ENCODE peak calls at places on chromosomes 1 and 21, in ten cellular contexts. Q, M, H, A, V, B, X, R, S and L are unnamed samples.

GRCh38 chr1:38712046-38712445 is 147.5 kb downstream of the RRAGC start:
- DNase-seq in Q (no peak), R (no peak), H (no peak), B (no peak), S (no peak), M (no peak), X (no peak), A (no peak), V (no peak), L (no peak)

GRCh38 chr1:234553241-234554156 is 56.5 kb downstream of the IRF2BP2 start:
- DNase-seq in B (peak; percentile 60), A (no peak), H (no peak), Q (no peak), V (no peak), R (no peak), M (no peak), S (no peak), X (no peak), L (peak; percentile 57)

GRCh38 chr1:202143011-202143767 is 1.3 kb downstream of the ARL8A start:
- DNase-seq in B (peak; percentile 19), R (no peak), X (peak; percentile 42), A (no peak), V (peak; percentile 69), S (peak; percentile 89), H (no peak), M (no peak), Q (peak; percentile 49), L (peak; percentile 77)

GRCh38 chr1:96028071-96028470 is 693.5 kb upstream of the PTBP2 start:
- DNase-seq in H (no peak), B (no peak), A (no peak), V (peak; percentile 28), X (no peak), Q (no peak), M (no peak), R (no peak), S (peak; percentile 52), L (no peak)

GRCh38 chr1:162672678-162673259 is 40.5 kb downstream of the DDR2 start:
- DNase-seq in X (no peak), M (no peak), V (no peak), Q (no peak), B (no peak), A (no peak), R (no peak), H (no peak), S (no peak), L (no peak)

GRCh38 chr1:212678456-212679410 is 20.9 kb downstream of the BATF3 start:
- DNase-seq in V (no peak), S (no peak), R (no peak), Q (no peak), B (no peak), M (no peak), H (no peak), X (no peak), A (no peak), L (no peak)

GRCh38 chr21:16376673-16377072 is 646.9 kb downstream of the USP25 start:
- DNase-seq in M (no peak), Q (no peak), A (no peak), R (no peak), V (no peak), H (no peak), B (no peak), S (no peak), X (no peak), L (no peak)

GRCh38 chr21:25412090-25412489 is 195.2 kb downstream of the MRPL39 start:
- DNase-seq in M (no peak), S (no peak), A (no peak), R (no peak), V (no peak), B (no peak), H (no peak), Q (no peak), X (no peak), L (no peak)

GRCh38 chr1:119687391-119688079 is 24.2 kb upstream of the PHGDH start:
- DNase-seq in M (no peak), B (no peak), A (no peak), R (no peak), H (no peak), V (no peak), S (no peak), Q (no peak), X (peak; percentile 65), L (no peak)

GRCh38 chr1:115837762-115838421 is 3.0 kb downstream of the NHLH2 start:
- DNase-seq in V (no peak), H (no peak), X (no peak), B (peak; percentile 16), A (no peak), S (no peak), Q (no peak), M (peak; percentile 66), R (no peak), L (no peak)

GRCh38 chr1:191634801-191635520 is 523.3 kb upstream of the RGS18 start:
- DNase-seq in M (no peak), B (no peak), X (no peak), A (no peak), S (no peak), R (no peak), V (no peak), H (no peak), Q (no peak), L (no peak)

GRCh38 chr1:2199042-2199810 is 4.7 kb upstream of the FAAP20 start:
- DNase-seq in X (peak; percentile 68), B (peak; percentile 91), H (peak; percentile 90), V (peak; percentile 92), R (peak; percentile 77), S (peak; percentile 84), A (no peak), M (peak; percentile 94), Q (peak; percentile 92), L (peak; percentile 98)

GRCh38 chr1:111956155-111956817 is 33.2 kb downstream of the KCND3 start:
- DNase-seq in X (no peak), Q (no peak), H (no peak), M (no peak), B (no peak), A (no peak), S (no peak), V (no peak), R (no peak), L (no peak)

GRCh38 chr1:114181356-114181755 is 27.7 kb upstream of the SYT6 start:
- DNase-seq in S (no peak), B (no peak), A (no peak), V (no peak), R (no peak), H (no peak), X (no peak), M (no peak), Q (no peak), L (no peak)

GRCh38 chr21:33029512-33029921 is 3.8 kb downstream of the OLIG2 start:
- DNase-seq in S (no peak), V (no peak), M (no peak), X (no peak), Q (no peak), H (no peak), A (no peak), B (no peak), R (no peak), L (peak; percentile 40)
- H3K27ac ChIP-seq in S (no peak overlapping the region), V (no peak overlapping the region), M (no peak overlapping the region), X (no peak overlapping the region), Q (no peak overlapping the region), H (no peak overlapping the region), A (no peak overlapping the region), B (no peak overlapping the region), R (no peak overlapping the region), L (no peak overlapping the region)

GRCh38 chr1:13763991-13764390 is 64.0 kb downstream of the PRDM2 start:
- DNase-seq in R (no peak), X (no peak), S (no peak), Q (no peak), V (no peak), H (no peak), A (no peak), M (no peak), B (no peak), L (no peak)

GRCh38 chr1:13763264-13763663 is 63.3 kb downstream of the PRDM2 start:
- DNase-seq in Q (no peak), X (no peak), M (no peak), B (no peak), A (no peak), V (no peak), R (no peak), S (no peak), H (no peak), L (no peak)

GRCh38 chr1:13766906-13767564 is 67.0 kb downstream of the PRDM2 start:
- DNase-seq in R (no peak), V (no peak), M (no peak), Q (no peak), X (peak; percentile 76), B (no peak), A (no peak), H (no peak), S (no peak), L (no peak)

GRCh38 chr1:13764533-13764932 is 64.5 kb downstream of the PRDM2 start:
- DNase-seq in S (no peak), R (no peak), Q (no peak), X (no peak), H (no peak), B (no peak), V (no peak), M (no peak), A (no peak), L (no peak)

DNA sequence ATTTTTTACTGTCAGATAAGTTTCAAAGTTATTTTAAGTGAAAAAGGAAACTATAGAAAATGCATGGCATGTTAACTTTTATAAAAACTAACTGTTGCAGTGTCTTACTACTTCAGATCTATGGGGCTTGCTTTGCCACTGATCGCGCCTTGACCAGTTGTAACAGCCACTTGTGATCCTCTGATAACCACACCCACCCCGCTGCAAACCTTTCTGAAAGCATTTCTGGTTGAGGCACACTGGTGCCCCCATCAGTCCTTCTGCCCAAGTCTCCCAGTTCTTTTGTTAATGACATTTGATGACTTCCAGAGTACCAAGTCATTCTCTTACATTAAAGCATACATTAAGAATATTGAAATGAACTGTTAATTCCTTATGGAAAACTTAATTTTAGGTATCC is 64.9 kb downstream of the PRDM2 start:
- DNase-seq in S (no peak), H (no peak), R (no peak), Q (no peak), A (no peak), X (no peak), V (no peak), B (no peak), M (no peak), L (no peak)
- TF ChIP-seq CTCF in S (no peak), H (no peak), R (no peak), Q (no peak), A (no peak), X (no peak), V (no peak), B (no peak), M (no peak), L (no peak)

GRCh38 chr1:42152907-42153597 is at the start of gene GUCA2B:
- DNase-seq in V (no peak), A (no peak), X (no peak), R (no peak), S (no peak), H (no peak), B (no peak), M (peak; percentile 51), Q (no peak), L (peak; percentile 53)
- H3K27ac ChIP-seq in V (no peak within 1 kb of the TSS), A (no peak within 1 kb of the TSS), X (no peak within 1 kb of the TSS), R (no peak within 1 kb of the TSS), S (no peak within 1 kb of the TSS), H (no peak within 1 kb of the TSS), B (no peak within 1 kb of the TSS), M (no peak within 1 kb of the TSS), Q (no peak within 1 kb of the TSS), L (no peak within 1 kb of the TSS)

DNA sequence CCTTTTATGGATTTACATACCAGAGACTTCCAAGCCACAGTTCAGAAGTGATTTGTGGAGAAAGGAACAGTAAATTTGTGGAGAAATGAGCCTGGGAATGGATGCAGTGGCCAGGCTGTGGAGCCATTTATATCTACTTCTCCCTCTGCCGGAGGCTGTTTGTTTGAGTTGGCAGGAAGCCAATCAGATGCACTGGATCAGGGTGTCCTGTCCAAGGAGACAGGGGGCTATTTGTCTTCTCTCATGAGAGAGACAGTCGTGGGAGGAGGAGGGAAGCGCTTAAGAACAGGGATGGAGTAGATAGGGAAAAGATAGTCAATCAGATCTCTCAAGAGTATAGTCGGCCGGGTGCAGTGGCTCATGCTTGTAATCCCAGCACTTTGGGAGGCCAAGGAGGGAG is 2.8 kb upstream of the HAPLN2 start:
- DNase-seq in Q (no peak), V (no peak), R (peak; percentile 58), A (no peak), M (no peak), X (no peak), S (no peak), B (peak; percentile 74), H (peak; percentile 63), L (peak; percentile 85)
- TF ChIP-seq CTCF in Q (no peak), V (peak; percentile 9), R (no peak), A (no peak), M (no peak), X (no peak), S (no peak), B (no peak), H (no peak), L (no peak)